ENCODE peak calls at places on chromosome 1, in seven cellular contexts. One of them, this sample, is unnamed.

GRCh38 chr1:68327414-68327813 is 95.1 kb upstream of the WLS start:
- DNase-seq in M059J: no peak
- DNase-seq in CD8-positive, alpha-beta T cell: no peak
- DNase-seq in IMR-90: peak
- DNase-seq in stimulated activated CD4-positive, alpha-beta T cell treated with anti-CD3 and anti-CD28 coated beads, Interleukin-4, amount 100 ng/mL, for 48 hours: no peak
- DNase-seq in CD4-positive, alpha-beta memory T cell: no peak
- DNase-seq in EH: no peak
- DNase-seq in this sample: no peak

GRCh38 chr1:167033646-167034045 is 44.6 kb downstream of the MAEL start:
- DNase-seq in M059J: no peak
- DNase-seq in CD8-positive, alpha-beta T cell: no peak
- DNase-seq in IMR-90: no peak
- DNase-seq in stimulated activated CD4-positive, alpha-beta T cell treated with anti-CD3 and anti-CD28 coated beads, Interleukin-4, amount 100 ng/mL, for 48 hours: no peak
- DNase-seq in CD4-positive, alpha-beta memory T cell: no peak
- DNase-seq in EH: no peak
- DNase-seq in this sample: no peak

GRCh38 chr1:162765788-162766187 is 24.7 kb upstream of the HSD17B7 start:
- DNase-seq in M059J: no peak
- DNase-seq in CD8-positive, alpha-beta T cell: no peak
- DNase-seq in IMR-90: no peak
- DNase-seq in stimulated activated CD4-positive, alpha-beta T cell treated with anti-CD3 and anti-CD28 coated beads, Interleukin-4, amount 100 ng/mL, for 48 hours: no peak
- DNase-seq in CD4-positive, alpha-beta memory T cell: no peak
- DNase-seq in EH: no peak
- DNase-seq in this sample: no peak

GRCh38 chr1:152078831-152079549 is 9.9 kb downstream of the TCHHL1 start:
- DNase-seq in M059J: no peak
- DNase-seq in CD8-positive, alpha-beta T cell: no peak
- DNase-seq in IMR-90: no peak
- DNase-seq in stimulated activated CD4-positive, alpha-beta T cell treated with anti-CD3 and anti-CD28 coated beads, Interleukin-4, amount 100 ng/mL, for 48 hours: no peak
- DNase-seq in CD4-positive, alpha-beta memory T cell: no peak
- DNase-seq in EH: no peak
- DNase-seq in this sample: no peak

GRCh38 chr1:154419620-154420020 is 14.5 kb downstream of the IL6R start:
- DNase-seq in M059J: peak
- DNase-seq in CD8-positive, alpha-beta T cell: peak
- DNase-seq in IMR-90: peak
- DNase-seq in stimulated activated CD4-positive, alpha-beta T cell treated with anti-CD3 and anti-CD28 coated beads, Interleukin-4, amount 100 ng/mL, for 48 hours: no peak
- DNase-seq in CD4-positive, alpha-beta memory T cell: peak
- DNase-seq in EH: peak
- DNase-seq in this sample: no peak

GRCh38 chr1:101284622-101285218 is 47.9 kb downstream of the S1PR1 start:
- DNase-seq in M059J: no peak
- DNase-seq in CD8-positive, alpha-beta T cell: no peak
- DNase-seq in IMR-90: no peak
- DNase-seq in stimulated activated CD4-positive, alpha-beta T cell treated with anti-CD3 and anti-CD28 coated beads, Interleukin-4, amount 100 ng/mL, for 48 hours: no peak
- DNase-seq in CD4-positive, alpha-beta memory T cell: no peak
- DNase-seq in EH: peak
- DNase-seq in this sample: no peak

GRCh38 chr1:76073471-76073870 is 1.1 kb upstream of the ST6GALNAC3 start:
- DNase-seq in M059J: peak
- DNase-seq in CD8-positive, alpha-beta T cell: no peak
- DNase-seq in IMR-90: peak
- DNase-seq in stimulated activated CD4-positive, alpha-beta T cell treated with anti-CD3 and anti-CD28 coated beads, Interleukin-4, amount 100 ng/mL, for 48 hours: no peak
- DNase-seq in CD4-positive, alpha-beta memory T cell: no peak
- DNase-seq in EH: peak
- DNase-seq in this sample: no peak

GRCh38 chr1:113321761-113322387 is 68.4 kb upstream of the MAGI3 start:
- DNase-seq in M059J: no peak
- DNase-seq in CD8-positive, alpha-beta T cell: no peak
- DNase-seq in IMR-90: no peak
- DNase-seq in stimulated activated CD4-positive, alpha-beta T cell treated with anti-CD3 and anti-CD28 coated beads, Interleukin-4, amount 100 ng/mL, for 48 hours: no peak
- DNase-seq in CD4-positive, alpha-beta memory T cell: no peak
- DNase-seq in EH: no peak
- DNase-seq in this sample: no peak

GRCh38 chr1:234997201-234998173 is 131.2 kb downstream of the TOMM20 start:
- DNase-seq in M059J: peak
- DNase-seq in CD8-positive, alpha-beta T cell: no peak
- DNase-seq in IMR-90: peak
- DNase-seq in stimulated activated CD4-positive, alpha-beta T cell treated with anti-CD3 and anti-CD28 coated beads, Interleukin-4, amount 100 ng/mL, for 48 hours: no peak
- DNase-seq in CD4-positive, alpha-beta memory T cell: no peak
- DNase-seq in EH: peak
- DNase-seq in this sample: peak

GRCh38 chr1:4034318-4034887 is 134.3 kb upstream of the C1orf174 start:
- DNase-seq in M059J: no peak
- DNase-seq in CD8-positive, alpha-beta T cell: no peak
- DNase-seq in IMR-90: no peak
- DNase-seq in stimulated activated CD4-positive, alpha-beta T cell treated with anti-CD3 and anti-CD28 coated beads, Interleukin-4, amount 100 ng/mL, for 48 hours: no peak
- DNase-seq in CD4-positive, alpha-beta memory T cell: no peak
- DNase-seq in EH: no peak
- DNase-seq in this sample: no peak

GRCh38 chr1:229716064-229716463 is 90.0 kb downstream of the URB2 start:
- DNase-seq in M059J: peak
- DNase-seq in CD8-positive, alpha-beta T cell: no peak
- DNase-seq in IMR-90: no peak
- DNase-seq in stimulated activated CD4-positive, alpha-beta T cell treated with anti-CD3 and anti-CD28 coated beads, Interleukin-4, amount 100 ng/mL, for 48 hours: no peak
- DNase-seq in CD4-positive, alpha-beta memory T cell: no peak
- DNase-seq in EH: no peak
- DNase-seq in this sample: no peak

GRCh38 chr1:186605762-186606350 is 74.4 kb downstream of the PTGS2 start:
- DNase-seq in M059J: peak
- DNase-seq in CD8-positive, alpha-beta T cell: no peak
- DNase-seq in IMR-90: peak
- DNase-seq in stimulated activated CD4-positive, alpha-beta T cell treated with anti-CD3 and anti-CD28 coated beads, Interleukin-4, amount 100 ng/mL, for 48 hours: no peak
- DNase-seq in CD4-positive, alpha-beta memory T cell: no peak
- DNase-seq in EH: peak
- DNase-seq in this sample: peak

GRCh38 chr1:90347366-90347765 is 352.5 kb downstream of the ZNF326 start:
- DNase-seq in M059J: no peak
- DNase-seq in CD8-positive, alpha-beta T cell: no peak
- DNase-seq in IMR-90: no peak
- DNase-seq in stimulated activated CD4-positive, alpha-beta T cell treated with anti-CD3 and anti-CD28 coated beads, Interleukin-4, amount 100 ng/mL, for 48 hours: no peak
- DNase-seq in CD4-positive, alpha-beta memory T cell: no peak
- DNase-seq in EH: no peak
- DNase-seq in this sample: peak

GRCh38 chr1:25034736-25035522 is 104.9 kb upstream of the RUNX3 start:
- DNase-seq in M059J: no peak
- DNase-seq in CD8-positive, alpha-beta T cell: no peak
- DNase-seq in IMR-90: no peak
- DNase-seq in stimulated activated CD4-positive, alpha-beta T cell treated with anti-CD3 and anti-CD28 coated beads, Interleukin-4, amount 100 ng/mL, for 48 hours: no peak
- DNase-seq in CD4-positive, alpha-beta memory T cell: no peak
- DNase-seq in EH: no peak
- DNase-seq in this sample: no peak

GRCh38 chr1:195970209-195970608 is 638.0 kb downstream of the KCNT2 start:
- DNase-seq in M059J: no peak
- DNase-seq in CD8-positive, alpha-beta T cell: no peak
- DNase-seq in IMR-90: no peak
- DNase-seq in stimulated activated CD4-positive, alpha-beta T cell treated with anti-CD3 and anti-CD28 coated beads, Interleukin-4, amount 100 ng/mL, for 48 hours: no peak
- DNase-seq in CD4-positive, alpha-beta memory T cell: no peak
- DNase-seq in EH: no peak
- DNase-seq in this sample: no peak

GRCh38 chr1:229407206-229408026 is 26.5 kb downstream of the ACTA1 start:
- DNase-seq in M059J: no peak
- DNase-seq in CD8-positive, alpha-beta T cell: no peak
- DNase-seq in IMR-90: no peak
- DNase-seq in stimulated activated CD4-positive, alpha-beta T cell treated with anti-CD3 and anti-CD28 coated beads, Interleukin-4, amount 100 ng/mL, for 48 hours: no peak
- DNase-seq in CD4-positive, alpha-beta memory T cell: no peak
- DNase-seq in EH: peak
- DNase-seq in this sample: no peak

GRCh38 chr1:115678141-115678540 is 36.4 kb downstream of the VANGL1 start:
- DNase-seq in M059J: peak
- DNase-seq in CD8-positive, alpha-beta T cell: no peak
- DNase-seq in IMR-90: no peak
- DNase-seq in stimulated activated CD4-positive, alpha-beta T cell treated with anti-CD3 and anti-CD28 coated beads, Interleukin-4, amount 100 ng/mL, for 48 hours: no peak
- DNase-seq in CD4-positive, alpha-beta memory T cell: no peak
- DNase-seq in EH: peak
- DNase-seq in this sample: no peak

GRCh38 chr1:167489581-167490340 is 28.6 kb downstream of the CD247 start:
- DNase-seq in M059J: no peak
- DNase-seq in CD8-positive, alpha-beta T cell: no peak
- DNase-seq in IMR-90: no peak
- DNase-seq in stimulated activated CD4-positive, alpha-beta T cell treated with anti-CD3 and anti-CD28 coated beads, Interleukin-4, amount 100 ng/mL, for 48 hours: no peak
- DNase-seq in CD4-positive, alpha-beta memory T cell: peak
- DNase-seq in EH: no peak
- DNase-seq in this sample: no peak

GRCh38 chr1:25809283-25809926 is 9.4 kb downstream of the SELENON start:
- DNase-seq in M059J: no peak
- DNase-seq in CD8-positive, alpha-beta T cell: no peak
- DNase-seq in IMR-90: no peak
- DNase-seq in stimulated activated CD4-positive, alpha-beta T cell treated with anti-CD3 and anti-CD28 coated beads, Interleukin-4, amount 100 ng/mL, for 48 hours: no peak
- DNase-seq in CD4-positive, alpha-beta memory T cell: no peak
- DNase-seq in EH: no peak
- DNase-seq in this sample: no peak

GRCh38 chr1:94658221-94658620 is 116.7 kb upstream of the F3 start:
- DNase-seq in M059J: peak
- DNase-seq in CD8-positive, alpha-beta T cell: no peak
- DNase-seq in IMR-90: peak
- DNase-seq in stimulated activated CD4-positive, alpha-beta T cell treated with anti-CD3 and anti-CD28 coated beads, Interleukin-4, amount 100 ng/mL, for 48 hours: no peak
- DNase-seq in CD4-positive, alpha-beta memory T cell: no peak
- DNase-seq in EH: peak
- DNase-seq in this sample: no peak

GRCh38 chr1:161115132-161115711 is 2.6 kb downstream of the PFDN2 start:
- DNase-seq in M059J: peak
- DNase-seq in CD8-positive, alpha-beta T cell: no peak
- DNase-seq in IMR-90: peak
- DNase-seq in stimulated activated CD4-positive, alpha-beta T cell treated with anti-CD3 and anti-CD28 coated beads, Interleukin-4, amount 100 ng/mL, for 48 hours: peak
- DNase-seq in CD4-positive, alpha-beta memory T cell: no peak
- DNase-seq in EH: peak
- DNase-seq in this sample: peak

GRCh38 chr1:187870567-187870966 is 1041.8 kb downstream of the PLA2G4A start:
- DNase-seq in M059J: no peak
- DNase-seq in CD8-positive, alpha-beta T cell: no peak
- DNase-seq in IMR-90: no peak
- DNase-seq in stimulated activated CD4-positive, alpha-beta T cell treated with anti-CD3 and anti-CD28 coated beads, Interleukin-4, amount 100 ng/mL, for 48 hours: no peak
- DNase-seq in CD4-positive, alpha-beta memory T cell: no peak
- DNase-seq in EH: no peak
- DNase-seq in this sample: no peak

GRCh38 chr1:150548632-150549495 is at the start of gene ADAMTSL4:
- DNase-seq in M059J: peak
- DNase-seq in CD8-positive, alpha-beta T cell: no peak
- DNase-seq in IMR-90: peak
- DNase-seq in stimulated activated CD4-positive, alpha-beta T cell treated with anti-CD3 and anti-CD28 coated beads, Interleukin-4, amount 100 ng/mL, for 48 hours: no peak
- DNase-seq in CD4-positive, alpha-beta memory T cell: no peak
- DNase-seq in EH: peak
- DNase-seq in this sample: peak

GRCh38 chr1:202291961-202292712 is 49.6 kb downstream of the UBE2T start:
- DNase-seq in M059J: peak
- DNase-seq in CD8-positive, alpha-beta T cell: no peak
- DNase-seq in IMR-90: peak
- DNase-seq in stimulated activated CD4-positive, alpha-beta T cell treated with anti-CD3 and anti-CD28 coated beads, Interleukin-4, amount 100 ng/mL, for 48 hours: no peak
- DNase-seq in CD4-positive, alpha-beta memory T cell: no peak
- DNase-seq in EH: peak
- DNase-seq in this sample: no peak

GRCh38 chr1:52632732-52633290 is at the start of gene SHISAL2A:
- DNase-seq in M059J: no peak
- DNase-seq in CD8-positive, alpha-beta T cell: peak
- DNase-seq in IMR-90: no peak
- DNase-seq in stimulated activated CD4-positive, alpha-beta T cell treated with anti-CD3 and anti-CD28 coated beads, Interleukin-4, amount 100 ng/mL, for 48 hours: peak
- DNase-seq in CD4-positive, alpha-beta memory T cell: peak
- DNase-seq in EH: peak
- DNase-seq in this sample: no peak

GRCh38 chr1:210477328-210477924 is 148.7 kb downstream of the HHAT start:
- DNase-seq in M059J: peak
- DNase-seq in CD8-positive, alpha-beta T cell: no peak
- DNase-seq in IMR-90: peak
- DNase-seq in stimulated activated CD4-positive, alpha-beta T cell treated with anti-CD3 and anti-CD28 coated beads, Interleukin-4, amount 100 ng/mL, for 48 hours: no peak
- DNase-seq in CD4-positive, alpha-beta memory T cell: no peak
- DNase-seq in EH: peak
- DNase-seq in this sample: peak

GRCh38 chr1:113388621-113389355 is 1.5 kb upstream of the MAGI3 start:
- DNase-seq in M059J: peak
- DNase-seq in CD8-positive, alpha-beta T cell: no peak
- DNase-seq in IMR-90: no peak
- DNase-seq in stimulated activated CD4-positive, alpha-beta T cell treated with anti-CD3 and anti-CD28 coated beads, Interleukin-4, amount 100 ng/mL, for 48 hours: no peak
- DNase-seq in CD4-positive, alpha-beta memory T cell: no peak
- DNase-seq in EH: peak
- DNase-seq in this sample: peak

This sample was measured in HT-29.